ENCODE peak calls at places on chromosomes 13 and 19, in five cellular contexts. K, C, W, R and D are unnamed samples.
A peak's percentile ranks its signal among the peaks of the same experiment; 100 is the strongest.

GRCh38 chr13:112930192-112930591 is 38.8 kb upstream of the MCF2L start:
- DNase-seq in R (no peak), K (no peak), C (no peak), W (no peak), D (no peak)

GRCh38 chr13:33015791-33016323 is 366 bp upstream of the KL start:
- DNase-seq in K (peak; percentile 80), W (peak; percentile 18), R (no peak), C (no peak), D (peak; percentile 21)

GRCh38 chr13:39462456-39462855 is 140.5 kb downstream of the LHFPL6 start:
- DNase-seq in C (no peak), K (no peak), R (no peak), W (peak; percentile 66), D (no peak)

GRCh38 chr19:51346742-51347141 is 4.8 kb upstream of the VSIG10L start:
- DNase-seq in C (no peak), R (no peak), K (peak; percentile 59), W (no peak), D (peak; percentile 73)

GRCh38 chr19:36152886-36153525 is 759 bp upstream of the COX7A1 start:
- DNase-seq in C (no peak), R (no peak), W (no peak), K (no peak), D (no peak)

GRCh38 chr13:23321534-23322241 is 111.8 kb downstream of the SACS start:
- DNase-seq in W (no peak), K (peak; percentile 77), R (peak; percentile 12), C (no peak), D (no peak)

GRCh38 chr13:40490086-40490723 is 176.2 kb downstream of the FOXO1 start:
- DNase-seq in R (peak; percentile 25), W (no peak), K (no peak), C (peak; percentile 91), D (no peak)

GRCh38 chr19:44142014-44142523 is 715 bp downstream of the ZNF234 start:
- DNase-seq in C (no peak), K (no peak), R (peak; percentile 2), W (peak; percentile 5), D (no peak)

GRCh38 chr13:33686772-33687480 is 131.0 kb upstream of the RFC3 start:
- DNase-seq in R (no peak), K (no peak), C (no peak), W (no peak), D (no peak)

GRCh38 chr19:55383789-55384575 is at the start of gene TMEM238:
- DNase-seq in C (no peak), W (peak; percentile 81), R (peak; percentile 51), K (peak; percentile 89), D (peak; percentile 68)

GRCh38 chr13:46160474-46161066 is 21.4 kb downstream of the LCP1 start:
- DNase-seq in K (no peak), C (no peak), W (peak; percentile 45), R (no peak), D (no peak)

GRCh38 chr13:32863596-32863995 is 152.6 kb upstream of the KL start:
- DNase-seq in K (no peak), R (no peak), W (no peak), C (no peak), D (no peak)

GRCh38 chr13:30466358-30466714 is 600 bp upstream of the HMGB1 start:
- DNase-seq in K (no peak), R (no peak), W (peak; percentile 13), C (peak; percentile 47), D (no peak)

GRCh38 chr13:44870456-44870929 is 118.8 kb downstream of the NUFIP1 start:
- DNase-seq in R (no peak), K (peak; percentile 90), C (no peak), W (no peak), D (peak; percentile 89)

GRCh38 chr13:36251528-36251927 is 37.2 kb upstream of the SOHLH2 start:
- DNase-seq in K (no peak), C (no peak), W (no peak), R (no peak), D (no peak)

GRCh38 chr13:93147293-93147645 is 79.3 kb upstream of the GPC6 start:
- DNase-seq in W (no peak), C (no peak), R (no peak), K (no peak), D (no peak)

GRCh38 chr13:24253520-24254150 is 55.7 kb upstream of the C1QTNF9 start:
- DNase-seq in C (no peak), W (no peak), K (no peak), R (peak; percentile 24), D (no peak)

GRCh38 chr19:879711-880438 is 13.1 kb downstream of the MED16 start:
- DNase-seq in R (no peak), W (no peak), K (peak; percentile 80), C (no peak), D (peak; percentile 78)

GRCh38 chr19:1061987-1062386 is 5.0 kb upstream of the ARHGAP45 start:
- DNase-seq in R (no peak), W (no peak), K (peak; percentile 70), C (no peak), D (no peak)

GRCh38 chr13:43597599-43597945 is 189.2 kb downstream of the ENOX1 start:
- DNase-seq in W (no peak), K (no peak), C (no peak), R (no peak), D (no peak)

GRCh38 chr13:95556981-95557380 is 4.5 kb downstream of the CLDN10 start:
- DNase-seq in R (no peak), W (no peak), C (no peak), K (no peak), D (no peak)

GRCh38 chr19:15538774-15539173 is 30.4 kb downstream of the CYP4F22 start:
- DNase-seq in R (no peak), W (no peak), K (no peak), C (no peak), D (no peak)